ENCODE peak calls at places on chromosome 14, in eight cellular contexts. X is CD8-positive, alpha-beta memory T cell; V is GM23248; P is dorsolateral prefrontal cortex; L is brain microvascular endothelial cell; A is Peyer's patch; E is fibroblast of the aortic adventitia; M is cardiac muscle cell. R is an unnamed sample.
A peak's percentile ranks its signal among the peaks of the same experiment; 100 is the strongest.

GRCh38 chr14:59252772-59253500 is 64.5 kb downstream of the DAAM1 start:
- DNase-seq in X (no peak), V (peak; percentile 79), P (no peak), L (no peak), A (no peak), E (peak; percentile 82), M (peak; percentile 87), R (peak; percentile 28)

GRCh38 chr14:72701232-72701555 is 192.7 kb downstream of the DPF3 start:
- DNase-seq in X (no peak), V (no peak), P (no peak), L (no peak), A (no peak), E (no peak), M (no peak), R (no peak)

GRCh38 chr14:53663709-53664108 is 292.9 kb downstream of the BMP4 start:
- DNase-seq in X (no peak), V (peak; percentile 4), P (no peak), L (peak; percentile 18), A (peak; percentile 46), E (peak; percentile 7), M (peak; percentile 46), R (peak; percentile 70)

GRCh38 chr14:28765907-28766504 is 581 bp upstream of the FOXG1 start:
- DNase-seq in X (no peak), V (peak; percentile 29), P (no peak), L (no peak), A (no peak), E (no peak), M (peak; percentile 15), R (no peak)

GRCh38 chr14:62734831-62735230 is 310.4 kb downstream of the KCNH5 start:
- DNase-seq in X (no peak), V (no peak), P (no peak), L (no peak), A (no peak), E (no peak), M (no peak), R (no peak)

GRCh38 chr14:42710071-42710470 is 1103.4 kb downstream of the LRFN5 start:
- DNase-seq in X (no peak), V (no peak), P (no peak), L (no peak), A (no peak), E (no peak), M (peak; percentile 3), R (peak; percentile 2)

GRCh38 chr14:87102979-87103378 is 890.0 kb downstream of the GALC start:
- DNase-seq in X (no peak), V (no peak), P (no peak), L (no peak), A (no peak), E (peak; percentile 3), M (peak; percentile 2), R (peak; percentile 54)

GRCh38 chr14:59116984-59117415 is 71.5 kb upstream of the DAAM1 start:
- DNase-seq in X (no peak), V (peak; percentile 19), P (no peak), L (no peak), A (peak; percentile 52), E (no peak), M (no peak), R (peak; percentile 46)

GRCh38 chr14:56482306-56482705 is 97.3 kb upstream of the TMEM260 start:
- DNase-seq in X (no peak), V (peak; percentile 15), P (no peak), L (peak; percentile 19), A (no peak), E (peak; percentile 8), M (peak; percentile 46), R (peak; percentile 18)

GRCh38 chr14:79044894-79045624 is 874.9 kb downstream of the NRXN3 start:
- DNase-seq in X (no peak), V (peak; percentile 87), P (no peak), L (peak; percentile 94), A (no peak), E (peak; percentile 34), M (peak; percentile 6), R (peak; percentile 96)

GRCh38 chr14:74846168-74846567 is 29.8 kb downstream of the PROX2 start:
- DNase-seq in X (no peak), V (peak; percentile 80), P (no peak), L (no peak), A (no peak), E (peak; percentile 92), M (peak; percentile 56), R (peak; percentile 61)

GRCh38 chr14:83709116-83709515 is 1820.8 kb upstream of the FLRT2 start:
- DNase-seq in X (no peak), V (no peak), P (no peak), L (no peak), A (no peak), E (no peak), M (no peak), R (peak; percentile 4)

GRCh38 chr14:32012062-32012461 is 65.0 kb upstream of the ARHGAP5 start:
- DNase-seq in X (no peak), V (no peak), P (no peak), L (no peak), A (no peak), E (no peak), M (peak; percentile 29), R (peak; percentile 41)

GRCh38 chr14:74848768-74849167 is 27.2 kb downstream of the PROX2 start:
- DNase-seq in X (no peak), V (peak; percentile 46), P (no peak), L (no peak), A (no peak), E (peak; percentile 52), M (no peak), R (no peak)

GRCh38 chr14:83133986-83134664 is 1600.5 kb upstream of the SEL1L start:
- DNase-seq in X (no peak), V (no peak), P (no peak), L (no peak), A (no peak), E (no peak), M (no peak), R (no peak)

GRCh38 chr14:76320486-76320885 is 55.5 kb upstream of the ESRRB start:
- DNase-seq in X (no peak), V (no peak), P (no peak), L (no peak), A (no peak), E (no peak), M (no peak), R (no peak)

GRCh38 chr14:42110167-42110566 is 503.5 kb downstream of the LRFN5 start:
- DNase-seq in X (no peak), V (peak; percentile 82), P (no peak), L (peak; percentile 47), A (no peak), E (peak; percentile 71), M (peak; percentile 67), R (peak; percentile 83)

GRCh38 chr14:93938766-93939303 is 11.7 kb downstream of the FAM181A start:
- DNase-seq in X (no peak), V (no peak), P (no peak), L (no peak), A (no peak), E (no peak), M (no peak), R (no peak)
- H3K4me3 ChIP-seq in X (no peak overlapping the region), V (no peak overlapping the region), P (peak overlapping the region; percentile 40), L (no peak overlapping the region), A (peak overlapping the region; percentile 43), E (no peak overlapping the region), M (no peak overlapping the region), R (no peak overlapping the region)

GRCh38 chr14:68786491-68787234 is 6.2 kb downstream of the ZFP36L1 start:
- DNase-seq in X (no peak), V (peak; percentile 84), P (no peak), L (no peak), A (peak; percentile 50), E (peak; percentile 81), M (peak; percentile 80), R (peak; percentile 86)
- H3K4me3 ChIP-seq in X (peak overlapping the region; percentile 46), V (peak overlapping the region; percentile 80), P (no peak overlapping the region), L (no peak overlapping the region), A (peak overlapping the region; percentile 4), E (peak overlapping the region; percentile 41), M (no peak overlapping the region), R (peak overlapping the region; percentile 37)

GRCh38 chr14:20490563-20490962 is 14.8 kb upstream of the RNASE10 start:
- DNase-seq in X (no peak), V (no peak), P (no peak), L (no peak), A (no peak), E (no peak), M (no peak), R (no peak)

GRCh38 chr14:20492486-20492885 is 12.9 kb upstream of the RNASE10 start:
- DNase-seq in X (no peak), V (no peak), P (no peak), L (peak; percentile 83), A (no peak), E (no peak), M (no peak), R (no peak)

GRCh38 chr14:20487402-20487742 is 18.0 kb upstream of the RNASE10 start:
- DNase-seq in X (no peak), V (no peak), P (no peak), L (no peak), A (no peak), E (no peak), M (no peak), R (no peak)

GRCh38 chr14:20486700-20487401 is 17.6 kb downstream of the PNP start:
- DNase-seq in X (no peak), V (no peak), P (no peak), L (no peak), A (no peak), E (no peak), M (no peak), R (no peak)

GRCh38 chr14:20489093-20489994 is 16.0 kb upstream of the RNASE10 start:
- DNase-seq in X (no peak), V (peak; percentile 47), P (no peak), L (no peak), A (no peak), E (peak; percentile 69), M (no peak), R (peak; percentile 44)
- H3K4me3 ChIP-seq in X (peak overlapping the region; percentile 16), V (no peak overlapping the region), P (no peak overlapping the region), L (no peak overlapping the region), A (no peak overlapping the region), E (no peak overlapping the region), M (no peak overlapping the region), R (no peak overlapping the region)

GRCh38 chr14:100566586-100566985 is 20.6 kb downstream of the BEGAIN start:
- DNase-seq in X (no peak), V (no peak), P (no peak), L (no peak), A (no peak), E (no peak), M (no peak), R (no peak)

GRCh38 chr14:100567009-100567876 is 20.0 kb downstream of the BEGAIN start:
- DNase-seq in X (no peak), V (no peak), P (no peak), L (no peak), A (no peak), E (no peak), M (no peak), R (no peak)

GRCh38 chr14:100568998-100569733 is 18.1 kb downstream of the BEGAIN start:
- DNase-seq in X (no peak), V (peak; percentile 19), P (no peak), L (no peak), A (no peak), E (no peak), M (no peak), R (no peak)

GRCh38 chr14:100568164-100568997 is 18.8 kb downstream of the BEGAIN start:
- DNase-seq in X (no peak), V (peak; percentile 33), P (no peak), L (no peak), A (no peak), E (no peak), M (no peak), R (no peak)

DNA sequence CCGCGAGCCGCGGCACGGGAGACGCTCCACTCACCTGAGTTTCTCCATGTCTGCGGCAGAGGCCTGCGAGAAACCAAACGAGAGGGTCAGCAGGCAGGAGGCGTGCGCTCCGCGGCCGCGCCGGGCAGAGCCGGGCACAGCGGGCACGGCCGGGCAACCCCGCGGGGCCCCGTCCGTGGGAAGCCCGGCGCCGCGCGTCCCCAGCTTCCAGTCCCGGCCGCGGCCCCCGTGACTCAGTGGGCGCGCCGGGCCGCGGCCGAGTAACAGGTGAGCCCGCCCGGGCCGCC is 19.4 kb downstream of the BEGAIN start:
- DNase-seq in X (no peak), V (peak; percentile 22), P (no peak), L (no peak), A (no peak), E (no peak), M (no peak), R (no peak)
- H3K4me3 ChIP-seq in X (no peak overlapping the region), V (peak overlapping the region; percentile 56), P (peak overlapping the region; percentile 60), L (no peak overlapping the region), A (peak overlapping the region; percentile 51), E (no peak overlapping the region), M (peak overlapping the region; percentile 30), R (no peak overlapping the region)

R was measured in foreskin fibroblast.